ENCODE peak calls at places on chromosome 14, in eight cellular contexts. J, C, R, K, G, D, H and L are unnamed samples.

GRCh38 chr14:75318353-75318752 is 39.7 kb downstream of the FOS start:
- DNase-seq in K (no peak), G (no peak), D (no peak), H (no peak), J (no peak), R (no peak), C (no peak), L (no peak)

GRCh38 chr14:36522347-36522971 is 2.4 kb upstream of the NKX2-1 start:
- DNase-seq in H (peak; percentile 75), R (no peak), J (peak; percentile 9), G (no peak), C (no peak), K (no peak), D (no peak), L (no peak)

GRCh38 chr14:64324461-64325255 is 30.5 kb upstream of the ESR2 start:
- DNase-seq in J (no peak), R (peak; percentile 67), G (peak; percentile 57), K (no peak), H (no peak), C (no peak), D (no peak), L (no peak)

GRCh38 chr14:24875203-24875840 is 174.6 kb downstream of the STXBP6 start:
- DNase-seq in K (no peak), R (no peak), J (no peak), D (no peak), G (no peak), C (no peak), H (no peak), L (no peak)

GRCh38 chr14:85532981-85533820 is 3.3 kb downstream of the FLRT2 start:
- DNase-seq in H (peak; percentile 84), G (peak; percentile 91), C (no peak), K (no peak), R (peak; percentile 87), D (no peak), J (peak; percentile 55), L (no peak)

GRCh38 chr14:68770553-68771286 is 22.1 kb downstream of the ZFP36L1 start:
- DNase-seq in R (no peak), G (no peak), D (no peak), H (no peak), C (no peak), K (no peak), J (no peak), L (no peak)

GRCh38 chr14:22122227-22123187 is 448.9 kb upstream of the OR4E1 start:
- DNase-seq in H (no peak), K (no peak), G (no peak), C (no peak), D (no peak), J (no peak), R (no peak), L (no peak)

GRCh38 chr14:39454906-39455539 is 22.8 kb upstream of the FBXO33 start:
- DNase-seq in C (no peak), H (no peak), J (no peak), G (no peak), R (no peak), D (no peak), K (no peak), L (no peak)

GRCh38 chr14:67668559-67668958 is 5.9 kb downstream of the VTI1B start:
- DNase-seq in C (no peak), K (no peak), J (no peak), D (peak; percentile 63), R (no peak), H (no peak), G (no peak), L (no peak)

GRCh38 chr14:60723218-60724079 is 702 bp downstream of the SIX4 start:
- DNase-seq in R (peak; percentile 84), H (peak; percentile 67), J (peak; percentile 40), C (no peak), K (peak; percentile 55), D (peak; percentile 49), G (peak; percentile 64), L (no peak)

GRCh38 chr14:104657114-104657524 is 32.3 kb upstream of the INF2 start:
- DNase-seq in D (peak; percentile 56), G (no peak), H (peak; percentile 54), C (no peak), R (no peak), K (no peak), J (no peak), L (no peak)

GRCh38 chr14:83425138-83425537 is 1891.5 kb upstream of the SEL1L start:
- DNase-seq in C (no peak), R (peak; percentile 80), D (no peak), K (no peak), G (no peak), J (no peak), H (no peak), L (no peak)

GRCh38 chr14:72126091-72126490 is 193.9 kb downstream of the RGS6 start:
- DNase-seq in K (no peak), D (no peak), R (no peak), J (no peak), G (no peak), C (no peak), H (no peak), L (no peak)

GRCh38 chr14:76581592-76581991 is 179.7 kb upstream of the VASH1 start:
- DNase-seq in D (no peak), J (no peak), G (no peak), C (no peak), K (no peak), H (no peak), R (no peak), L (no peak)

GRCh38 chr14:90758959-90759358 is 57.3 kb downstream of the TTC7B start:
- DNase-seq in H (peak; percentile 27), D (peak; percentile 36), K (no peak), C (no peak), J (no peak), R (no peak), G (no peak), L (no peak)

GRCh38 chr14:23358042-23358441 is 5.4 kb upstream of the SLC22A17 start:
- DNase-seq in D (no peak), H (peak; percentile 8), G (no peak), R (no peak), C (no peak), K (no peak), J (no peak), L (no peak)

GRCh38 chr14:100988011-100988410 is 84.5 kb upstream of the RTL1 start:
- DNase-seq in R (peak; percentile 60), J (no peak), D (no peak), H (no peak), C (no peak), K (no peak), G (no peak), L (no peak)

GRCh38 chr14:39203659-39204606 is 28.9 kb downstream of the PNN start:
- DNase-seq in D (no peak), C (no peak), K (peak; percentile 49), G (no peak), H (no peak), J (no peak), R (no peak), L (no peak)

GRCh38 chr14:73069585-73069984 is 11.3 kb downstream of the RBM25 start:
- DNase-seq in C (no peak), K (no peak), J (no peak), D (no peak), H (no peak), R (no peak), G (no peak), L (no peak)

GRCh38 chr14:45947785-45948184 is 694.8 kb upstream of the MIS18BP1 start:
- DNase-seq in R (no peak), J (no peak), D (no peak), K (no peak), G (peak; percentile 28), H (no peak), C (no peak), L (no peak)

GRCh38 chr14:93970589-93970966 is 5.8 kb downstream of the ASB2 start:
- DNase-seq in G (no peak), C (peak; percentile 49), K (peak; percentile 73), R (no peak), J (no peak), H (peak; percentile 79), D (peak; percentile 69), L (peak; percentile 55)

GRCh38 chr14:96424104-96424989 is 32.4 kb downstream of the AK7 start:
- DNase-seq in H (peak; percentile 72), K (peak; percentile 79), R (peak; percentile 66), C (no peak), G (peak; percentile 82), J (peak; percentile 16), D (peak; percentile 75), L (no peak)

GRCh38 chr14:100868621-100869370 is 34.7 kb downstream of the RTL1 start:
- DNase-seq in J (no peak), C (no peak), R (no peak), H (no peak), D (no peak), G (no peak), K (no peak), L (no peak)

GRCh38 chr14:67738740-67739504 is 37.2 kb downstream of the RDH12 start:
- DNase-seq in G (peak; percentile 67), H (no peak), K (peak; percentile 89), C (no peak), J (no peak), D (no peak), R (peak; percentile 94), L (no peak)

GRCh38 chr14:26216797-26217196 is 381.0 kb downstream of the NOVA1 start:
- DNase-seq in K (no peak), C (no peak), H (no peak), R (no peak), J (no peak), D (no peak), G (no peak), L (no peak)

GRCh38 chr14:54902521-54903420 is at the start of gene GCH1:
- DNase-seq in G (peak; percentile 77), K (peak; percentile 84), D (peak; percentile 86), R (peak; percentile 55), C (peak; percentile 46), J (peak; percentile 69), H (peak; percentile 94), L (peak; percentile 67)

GRCh38 chr14:34120185-34120977 is 169.5 kb upstream of the EGLN3 start:
- DNase-seq in D (no peak), C (no peak), R (no peak), K (no peak), H (no peak), J (no peak), G (no peak), L (no peak)

GRCh38 chr14:23052182-23052623 is 5.1 kb downstream of the CDH24 start:
- DNase-seq in J (no peak), K (no peak), H (peak; percentile 86), G (no peak), C (no peak), D (no peak), R (no peak), L (no peak)

GRCh38 chr14:62957562-62957961 is 87.7 kb downstream of the KCNH5 start:
- DNase-seq in C (no peak), J (no peak), H (no peak), G (peak; percentile 27), K (no peak), D (no peak), R (peak; percentile 92), L (no peak)

GRCh38 chr14:69137456-69138188 is 15.3 kb downstream of the DCAF5 start:
- DNase-seq in C (no peak), H (no peak), D (peak; percentile 56), R (peak; percentile 65), J (no peak), G (no peak), K (no peak), L (no peak)

GRCh38 chr14:104550340-104550848 is 29.2 kb upstream of the C14orf180 start:
- DNase-seq in J (no peak), K (no peak), C (no peak), G (no peak), H (peak; percentile 21), R (no peak), D (no peak), L (no peak)

GRCh38 chr14:61516125-61516740 is 179.1 kb upstream of the HIF1A start:
- DNase-seq in D (no peak), R (no peak), K (no peak), C (no peak), H (no peak), G (no peak), J (no peak), L (no peak)

GRCh38 chr14:64815257-64815656 is 64.5 kb downstream of the SPTB start:
- DNase-seq in K (no peak), R (no peak), H (no peak), C (no peak), J (no peak), D (no peak), G (no peak), L (no peak)